ENCODE peak calls at places on chromosome 12, in six cellular contexts. U is IMR-90, H is spleen, I is epithelial cell of esophagus, Q is nephron progenitor cell, O is neural crest cell. C is an unnamed sample.

GRCh38 chr12:27233814-27234213 is 10.3 kb upstream of the STK38L start:
- DNase-seq in U (no peak), H (no peak), I (no peak), Q (no peak), O (no peak), C (no peak)

GRCh38 chr12:66111605-66112004 is 18.9 kb downstream of the LLPH start:
- DNase-seq in U (no peak), H (no peak), I (peak), Q (no peak), O (no peak), C (no peak)

GRCh38 chr12:132000286-132000872 is 50.6 kb downstream of the EP400 start:
- DNase-seq in U (no peak), H (no peak), I (no peak), Q (no peak), O (no peak), C (no peak)

GRCh38 chr12:18242380-18243089 is 18.8 kb upstream of the PIK3C2G start:
- DNase-seq in U (no peak), H (no peak), I (no peak), Q (no peak), O (no peak), C (no peak)

GRCh38 chr12:49985981-49986380 is 13.2 kb downstream of the AQP6 start:
- DNase-seq in U (peak), H (no peak), I (peak), Q (no peak), O (no peak), C (no peak)

GRCh38 chr12:53005986-53006809 is at the start of gene EIF4B:
- DNase-seq in U (peak), H (peak), I (peak), Q (peak), O (peak), C (peak)

GRCh38 chr12:106152334-106152733 is 13.6 kb upstream of the NUAK1 start:
- DNase-seq in U (no peak), H (no peak), I (no peak), Q (no peak), O (no peak), C (no peak)

GRCh38 chr12:123965382-123965781 is 7.2 kb downstream of the CCDC92 start:
- DNase-seq in U (no peak), H (no peak), I (no peak), Q (no peak), O (no peak), C (no peak)

GRCh38 chr12:106696861-106697417 is 77.5 kb upstream of the RIC8B start:
- DNase-seq in U (no peak), H (no peak), I (no peak), Q (no peak), O (no peak), C (no peak)

GRCh38 chr12:113906411-113907200 is 59.5 kb downstream of the RBM19 start:
- DNase-seq in U (no peak), H (no peak), I (no peak), Q (no peak), O (no peak), C (no peak)

GRCh38 chr12:57940915-57941164 is 527 bp upstream of the ATP23 start:
- DNase-seq in U (no peak), H (no peak), I (no peak), Q (no peak), O (no peak), C (no peak)

GRCh38 chr12:65585648-65586420 is 238.4 kb upstream of the HMGA2 start:
- DNase-seq in U (no peak), H (no peak), I (no peak), Q (no peak), O (no peak), C (no peak)

GRCh38 chr12:23853640-23854039 is 95.8 kb downstream of the SOX5 start:
- DNase-seq in U (no peak), H (no peak), I (no peak), Q (no peak), O (no peak), C (no peak)

GRCh38 chr12:29228474-29229157 is 79.5 kb downstream of the FAR2 start:
- DNase-seq in U (no peak), H (no peak), I (no peak), Q (no peak), O (no peak), C (no peak)

GRCh38 chr12:93109794-93110203 is 180.7 kb upstream of the EEA1 start:
- DNase-seq in U (no peak), H (no peak), I (peak), Q (peak), O (no peak), C (no peak)

GRCh38 chr12:128587918-128588317 is 235.8 kb downstream of the SLC15A4 start:
- DNase-seq in U (no peak), H (no peak), I (peak), Q (no peak), O (no peak), C (no peak)

GRCh38 chr12:45670339-45671065 is 59.0 kb upstream of the ARID2 start:
- DNase-seq in U (no peak), H (no peak), I (peak), Q (no peak), O (no peak), C (no peak)

GRCh38 chr12:102167821-102168605 is 29.6 kb downstream of the PMCH start:
- DNase-seq in U (peak), H (no peak), I (no peak), Q (no peak), O (no peak), C (no peak)

GRCh38 chr12:79844693-79845092 is 90.2 kb downstream of the PPP1R12A start:
- DNase-seq in U (peak), H (no peak), I (peak), Q (no peak), O (no peak), C (peak)

GRCh38 chr12:72271401-72271740 is 799 bp upstream of the TRHDE start:
- DNase-seq in U (peak), H (peak), I (no peak), Q (peak), O (peak), C (no peak)

GRCh38 chr12:93166891-93167307 is 210.8 kb upstream of the NUDT4 start:
- DNase-seq in U (no peak), H (no peak), I (no peak), Q (no peak), O (no peak), C (no peak)

GRCh38 chr12:52206309-52207040 is 14.7 kb upstream of the KRT80 start:
- DNase-seq in U (no peak), H (peak), I (no peak), Q (no peak), O (no peak), C (no peak)

GRCh38 chr12:50825372-50825838 is 17.3 kb upstream of the TMPRSS12 start:
- DNase-seq in U (peak), H (no peak), I (peak), Q (no peak), O (no peak), C (no peak)

GRCh38 chr12:107461222-107461980 is 224.2 kb upstream of the PWP1 start:
- DNase-seq in U (peak), H (peak), I (peak), Q (no peak), O (no peak), C (peak)

GRCh38 chr12:10364839-10365681 is 24.8 kb downstream of the KLRK1 start:
- DNase-seq in U (peak), H (peak), I (peak), Q (no peak), O (no peak), C (peak)

GRCh38 chr12:43805149-43805856 is 814 bp downstream of the TWF1 start:
- DNase-seq in U (no peak), H (no peak), I (no peak), Q (no peak), O (no peak), C (no peak)

GRCh38 chr12:43806737-43807072 is 588 bp upstream of the TWF1 start:
- DNase-seq in U (no peak), H (no peak), I (no peak), Q (no peak), O (no peak), C (no peak)

GRCh38 chr12:43807361-43807760 is 1.2 kb upstream of the TWF1 start:
- DNase-seq in U (no peak), H (no peak), I (peak), Q (no peak), O (no peak), C (no peak)

GRCh38 chr12:43812042-43812441 is 5.9 kb upstream of the TWF1 start:
- DNase-seq in U (no peak), H (no peak), I (peak), Q (no peak), O (no peak), C (no peak)

GRCh38 chr12:43805857-43806736 is at the start of gene TWF1:
- DNase-seq in U (peak), H (peak), I (peak), Q (peak), O (peak), C (peak)
- TF ChIP-seq CTCF in U (peak), H (peak), I (peak), Q (peak), O (peak), C (peak)

GRCh38 chr12:98373982-98374381 is 141.4 kb upstream of the TMPO start:
- DNase-seq in U (no peak), H (no peak), I (peak), Q (no peak), O (no peak), C (no peak)
- TF ChIP-seq CTCF in U (no peak), H (no peak), I (peak), Q (peak), O (peak), C (peak)

GRCh38 chr12:54021432-54022013 is 6.7 kb upstream of the HOXC6 start:
- DNase-seq in U (no peak), H (no peak), I (peak), Q (peak), O (no peak), C (peak)
- TF ChIP-seq CTCF in U (no peak), H (no peak), I (peak), Q (peak), O (no peak), C (peak)

GRCh38 chr12:120356567-120357030 is 12.4 kb downstream of the MSI1 start:
- DNase-seq in U (peak), H (peak), I (peak), Q (peak), O (peak), C (peak)

GRCh38 chr12:120357104-120357503 is 11.9 kb downstream of the MSI1 start:
- DNase-seq in U (no peak), H (no peak), I (no peak), Q (no peak), O (no peak), C (no peak)

GRCh38 chr12:120361506-120362208 is 7.3 kb downstream of the MSI1 start:
- DNase-seq in U (peak), H (no peak), I (peak), Q (peak), O (peak), C (peak)

GRCh38 chr12:120359159-120359527 is 9.8 kb downstream of the MSI1 start:
- DNase-seq in U (no peak), H (no peak), I (no peak), Q (no peak), O (no peak), C (no peak)

DNA sequence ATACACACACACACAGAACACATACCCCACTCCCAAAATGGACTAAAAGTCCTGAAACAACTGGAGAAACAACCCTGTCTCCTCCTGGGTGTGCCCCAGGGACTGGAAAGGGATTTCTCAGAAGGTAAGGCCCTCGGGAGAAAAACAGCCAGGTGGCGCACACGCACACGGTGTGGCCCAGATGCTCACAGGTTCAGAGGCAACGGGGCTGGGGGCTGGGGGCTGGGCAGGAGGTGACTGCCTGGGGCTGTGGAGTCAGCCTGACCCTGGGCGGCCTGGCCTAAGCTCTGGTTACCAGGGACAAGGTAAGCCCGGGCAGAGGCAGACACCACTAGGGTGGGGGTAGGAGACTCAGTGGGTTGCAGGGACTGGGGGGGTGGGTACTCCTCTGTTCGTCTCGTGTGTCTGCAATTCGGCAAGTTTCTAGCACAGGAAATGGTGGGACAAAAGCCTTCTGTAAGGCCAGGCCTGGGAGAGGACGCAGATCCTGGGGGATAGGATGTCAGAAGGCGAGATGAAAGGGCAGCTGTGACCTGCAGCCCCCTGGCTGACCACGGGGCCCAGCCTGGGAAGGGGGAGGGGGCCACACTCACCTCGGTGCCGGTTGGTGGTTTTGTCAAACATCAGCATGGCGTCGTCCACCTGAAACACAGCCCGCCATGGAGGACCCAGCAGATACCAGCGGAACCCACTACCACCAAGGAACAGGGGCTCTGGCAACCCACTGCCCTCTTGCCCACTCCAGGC is 10.4 kb downstream of the MSI1 start:
- DNase-seq in U (no peak), H (no peak), I (no peak), Q (peak), O (peak), C (no peak)
- TF ChIP-seq CTCF in U (no peak), H (no peak), I (no peak), Q (no peak), O (no peak), C (peak)

C was measured in foreskin keratinocyte.